ENCODE peak calls at places on chromosomes 2 and 18, in eight cellular contexts. A is OCI-LY7; Y is effector memory CD4-positive, alpha-beta T cell; V is colonic mucosa; H is left lung; R is heart left ventricle; D is transverse colon; L is aorta. N is an unnamed sample.

GRCh38 chr2:163729874-163730273 is 5.9 kb downstream of the FIGN start:
- DNase-seq in R (no peak), H (no peak), A (no peak), L (no peak), V (no peak), D (no peak), Y (no peak), N (no peak)

GRCh38 chr18:12686100-12686499 is 16.4 kb downstream of the CEP76 start:
- DNase-seq in H (no peak), Y (no peak), V (no peak), R (no peak), A (peak), L (no peak), D (no peak), N (no peak)

GRCh38 chr18:68796936-68797690 is 767 bp upstream of the CCDC102B start:
- DNase-seq in R (peak), A (no peak), V (no peak), H (no peak), L (no peak), Y (no peak), D (no peak), N (no peak)

GRCh38 chr2:46885376-46885775 is 30.2 kb downstream of the MCFD2 start:
- DNase-seq in A (no peak), R (no peak), L (no peak), Y (no peak), H (no peak), V (no peak), D (no peak), N (no peak)

GRCh38 chr18:5759169-5759568 is 136.2 kb downstream of the TMEM200C start:
- DNase-seq in D (no peak), A (no peak), Y (no peak), V (no peak), H (no peak), R (no peak), L (no peak), N (no peak)

GRCh38 chr2:126793885-126794613 is 104.6 kb upstream of the TEX51 start:
- DNase-seq in R (no peak), H (no peak), L (no peak), D (no peak), V (peak), A (no peak), Y (no peak), N (no peak)

GRCh38 chr2:236997086-236997485 is 88.6 kb upstream of the COPS8 start:
- DNase-seq in R (no peak), A (no peak), Y (no peak), L (no peak), D (no peak), H (no peak), V (no peak), N (no peak)

GRCh38 chr18:36625386-36625785 is 203.4 kb downstream of the TPGS2 start:
- DNase-seq in A (no peak), R (no peak), D (no peak), V (no peak), Y (no peak), H (peak), L (no peak), N (no peak)

GRCh38 chr2:145411493-145411892 is 891.6 kb upstream of the ZEB2 start:
- DNase-seq in R (no peak), Y (no peak), D (no peak), H (no peak), A (peak), L (no peak), V (no peak), N (no peak)

GRCh38 chr2:23651187-23651983 is 266.4 kb downstream of the KLHL29 start:
- DNase-seq in Y (no peak), V (no peak), R (no peak), H (peak), D (no peak), A (no peak), L (no peak), N (no peak)

GRCh38 chr2:197107291-197108269 is 181.1 kb upstream of the PGAP1 start:
- DNase-seq in V (no peak), A (no peak), L (no peak), D (peak), Y (no peak), H (no peak), R (peak), N (no peak)

GRCh38 chr2:35973737-35974132 is 381.8 kb upstream of the CRIM1 start:
- DNase-seq in A (no peak), Y (no peak), L (no peak), V (no peak), D (no peak), H (no peak), R (peak), N (no peak)

GRCh38 chr2:221467610-221468009 is 104.5 kb downstream of the EPHA4 start:
- DNase-seq in R (no peak), V (no peak), Y (no peak), A (no peak), D (no peak), L (no peak), H (no peak), N (no peak)

GRCh38 chr2:10844083-10844482 is 31.5 kb upstream of the PDIA6 start:
- DNase-seq in L (no peak), V (peak), Y (no peak), H (peak), D (peak), R (peak), A (no peak), N (peak)

GRCh38 chr2:33298233-33298632 is 178.2 kb upstream of the RASGRP3 start:
- DNase-seq in Y (no peak), R (no peak), D (no peak), V (no peak), A (no peak), L (no peak), H (no peak), N (no peak)

GRCh38 chr2:218130373-218130772 is 4.5 kb downstream of the CXCR2 start:
- DNase-seq in V (no peak), H (no peak), D (no peak), A (no peak), R (no peak), Y (no peak), L (no peak), N (no peak)

GRCh38 chr2:216195565-216195978 is 86.4 kb downstream of the XRCC5 start:
- DNase-seq in D (no peak), V (no peak), L (no peak), R (no peak), A (no peak), H (no peak), Y (no peak), N (no peak)

GRCh38 chr2:161416294-161416632 is at the start of gene TBR1:
- DNase-seq in D (no peak), H (no peak), V (no peak), R (no peak), Y (no peak), L (no peak), A (no peak), N (no peak)

DNA sequence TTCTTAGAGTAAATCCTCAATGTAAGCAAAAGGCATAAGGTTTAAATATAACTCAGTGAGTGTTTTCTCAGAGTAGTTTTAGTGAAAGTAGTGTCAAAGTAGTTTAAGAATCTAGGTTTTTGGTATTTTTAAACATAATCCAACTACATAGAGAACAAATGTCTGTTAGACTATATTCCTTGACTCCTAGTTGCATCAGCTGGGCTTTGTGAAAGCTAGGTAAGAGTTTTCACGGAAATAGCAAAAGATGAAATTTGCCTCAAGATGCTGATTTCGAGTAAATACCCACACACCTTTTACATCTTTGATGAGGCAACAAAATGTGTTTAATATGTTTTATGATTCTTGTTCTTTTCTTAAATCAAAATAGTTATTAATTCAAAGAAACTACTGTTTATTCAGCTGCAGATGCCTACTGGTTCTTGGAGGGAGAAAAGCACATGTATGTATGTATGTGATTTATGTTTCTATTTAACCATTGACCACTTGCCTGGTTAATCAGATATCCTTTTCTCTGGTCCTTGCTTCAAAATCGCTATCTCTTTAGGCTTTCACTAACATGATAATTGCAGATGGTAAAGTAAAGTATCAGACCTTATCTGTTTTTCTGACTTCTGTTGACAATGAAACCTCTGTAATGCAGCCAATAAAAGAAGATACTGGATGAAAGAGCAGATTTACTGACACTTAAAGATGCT is 117.4 kb upstream of the NOSTRIN start:
- DNase-seq in Y (no peak), D (no peak), R (no peak), L (no peak), H (no peak), V (no peak), A (no peak), N (no peak)
- H3K27ac ChIP-seq in Y (no peak), D (no peak), R (no peak), L (no peak), H (no peak), V (no peak), A (no peak), N (no peak)

DNA sequence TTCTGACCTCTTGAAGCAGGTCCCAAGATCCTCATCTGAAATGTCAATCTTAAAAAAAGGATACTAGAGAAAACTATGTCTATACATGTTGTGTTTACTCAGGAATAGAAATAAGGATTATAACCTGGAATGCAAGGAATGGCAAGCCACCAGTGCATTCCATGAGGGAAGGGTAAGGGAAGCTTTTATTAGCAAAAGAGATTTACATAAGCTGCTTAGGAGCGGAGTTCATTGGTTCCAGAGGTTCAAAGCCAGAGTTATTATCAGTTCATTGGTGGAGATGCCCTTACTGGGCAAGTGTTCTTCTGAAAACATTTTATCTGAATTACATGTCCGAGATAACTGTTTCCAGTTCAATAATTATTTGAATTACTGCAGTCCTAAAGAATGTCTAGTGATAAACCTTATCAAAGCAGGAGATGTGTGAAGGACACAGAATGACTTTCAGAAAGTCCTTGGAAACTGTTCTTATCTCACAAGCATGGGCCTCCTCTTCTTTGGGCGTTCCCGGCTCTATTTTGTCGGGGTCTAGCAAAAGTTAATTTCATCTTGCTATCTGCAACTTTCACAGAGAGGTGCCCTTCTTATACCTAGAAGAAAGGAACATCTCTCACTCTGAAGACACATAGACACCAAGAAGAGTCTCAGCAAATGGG is 23.5 kb downstream of the COMMD1 start:
- DNase-seq in L (no peak), Y (no peak), R (no peak), V (no peak), A (no peak), H (no peak), D (no peak), N (no peak)
- H3K27ac ChIP-seq in L (no peak), Y (no peak), R (peak), V (no peak), A (no peak), H (no peak), D (no peak), N (no peak)

DNA sequence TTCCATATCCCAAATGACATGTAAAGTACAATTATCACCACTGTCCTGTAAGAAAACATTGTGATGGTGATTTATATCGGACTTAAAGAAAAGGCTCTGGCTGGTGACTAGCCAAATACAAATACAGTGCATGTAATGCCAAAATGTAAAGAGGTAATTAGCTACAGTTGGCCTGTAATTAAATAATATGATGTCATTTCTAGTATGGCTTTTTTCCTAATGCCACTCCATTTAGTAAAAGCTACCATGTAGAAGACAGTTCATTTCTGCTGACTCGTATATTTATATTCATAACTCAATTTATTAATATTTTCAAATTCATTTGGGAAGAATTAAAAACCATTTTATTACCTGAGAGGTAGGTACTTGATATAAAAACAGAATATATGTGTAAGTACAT is 815.7 kb downstream of the ERBB4 start:
- DNase-seq in D (no peak), H (no peak), A (no peak), L (no peak), V (no peak), Y (no peak), R (no peak), N (no peak)
- H3K27ac ChIP-seq in D (no peak), H (no peak), A (no peak), L (no peak), V (no peak), Y (no peak), R (no peak), N (no peak)

GRCh38 chr2:63009490-63009889 is 41.1 kb upstream of the OTX1 start:
- DNase-seq in L (no peak), A (no peak), H (no peak), Y (no peak), D (no peak), R (no peak), V (no peak), N (no peak)
- H3K27ac ChIP-seq in L (no peak), A (no peak), H (no peak), Y (no peak), D (no peak), R (no peak), V (no peak), N (no peak)

DNA sequence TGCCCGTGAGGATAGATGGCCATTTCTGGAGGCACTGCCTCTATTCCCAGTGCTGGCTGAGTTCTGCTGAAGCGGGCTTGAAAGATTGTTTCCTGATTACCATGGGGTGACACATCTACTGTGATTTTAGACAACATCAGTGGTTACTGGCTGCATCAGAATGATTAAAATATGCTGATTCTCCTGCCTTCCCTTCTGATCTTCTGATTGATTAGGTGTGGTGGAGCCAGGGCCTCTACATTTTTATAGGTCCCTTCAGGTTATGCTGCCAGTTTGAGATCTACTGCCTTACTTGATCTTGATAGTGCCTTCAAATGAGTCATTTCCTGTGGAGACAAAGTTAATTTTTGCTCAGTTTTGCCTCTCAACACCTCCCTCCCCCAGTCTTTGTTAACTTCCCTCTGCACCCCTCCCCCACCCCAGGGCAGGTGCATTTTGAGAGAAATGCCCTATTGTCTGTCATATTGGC is 31.6 kb upstream of the SNORC start:
- DNase-seq in H (no peak), D (peak), A (peak), L (no peak), Y (peak), R (no peak), V (peak), N (no peak)
- H3K27ac ChIP-seq in H (peak), D (peak), A (peak), L (no peak), Y (no peak), R (no peak), V (peak), N (no peak)